ENCODE peak calls at places on chromosomes 5 and 9, in seven cellular contexts. W is K562, A is H1, L is T47D, H is SK-N-SH, N is HepG2, G is GM12878. E is an unnamed sample.

GRCh38 chr5:150609843-150610584 is 30.4 kb upstream of the SYNPO start:
- DNase-seq in W (no peak), A (no peak), L (no peak), H (no peak), N (peak; percentile 41), G (no peak), E (no peak)

GRCh38 chr5:122515709-122516431 is 203.8 kb downstream of the SNCAIP start:
- DNase-seq in W (peak; percentile 29), A (no peak), L (peak; percentile 88), H (peak; percentile 71), N (peak; percentile 56), G (no peak), E (peak; percentile 71)

GRCh38 chr5:158560170-158560569 is 539.5 kb downstream of the EBF1 start:
- DNase-seq in W (no peak), A (no peak), L (peak; percentile 68), H (no peak), N (peak; percentile 9), G (peak; percentile 80), E (no peak)

GRCh38 chr5:81787843-81788242 is 36.9 kb upstream of the SSBP2 start:
- DNase-seq in W (no peak), A (peak; percentile 54), L (peak; percentile 59), H (no peak), N (no peak), G (no peak), E (no peak)

GRCh38 chr9:114155263-114155966 is at the start of gene COL27A1:
- DNase-seq in W (peak; percentile 91), A (peak; percentile 98), L (peak; percentile 78), H (peak; percentile 97), N (peak; percentile 70), G (no peak), E (peak; percentile 19)

GRCh38 chr5:98631311-98632054 is 142.0 kb upstream of the RGMB start:
- DNase-seq in W (no peak), A (no peak), L (no peak), H (no peak), N (no peak), G (no peak), E (no peak)

GRCh38 chr9:72972636-72973035 is 19.8 kb upstream of the ALDH1A1 start:
- DNase-seq in W (no peak), A (no peak), L (no peak), H (no peak), N (no peak), G (no peak), E (no peak)

GRCh38 chr5:6175172-6175855 is 203.0 kb downstream of the MED10 start:
- DNase-seq in W (no peak), A (no peak), L (no peak), H (no peak), N (no peak), G (no peak), E (no peak)

GRCh38 chr5:159878988-159879471 is 37.3 kb upstream of the ADRA1B start:
- DNase-seq in W (peak; percentile 14), A (peak; percentile 61), L (peak; percentile 62), H (peak; percentile 44), N (peak; percentile 27), G (no peak), E (no peak)

GRCh38 chr5:59128646-59129290 is 545.9 kb downstream of the RAB3C start:
- DNase-seq in W (no peak), A (no peak), L (no peak), H (no peak), N (no peak), G (no peak), E (no peak)

GRCh38 chr5:131947445-131947844 is 2.0 kb upstream of the MEIKIN start:
- DNase-seq in W (no peak), A (no peak), L (peak; percentile 6), H (no peak), N (no peak), G (no peak), E (no peak)
- TF ChIP-seq JUND in W (no peak), A (no peak), L (no peak), H (no peak), N (no peak), G (no peak), E (no peak)

GRCh38 chr9:99391937-99392574 is 170.0 kb downstream of the SEC61B start:
- DNase-seq in W (no peak), A (no peak), L (no peak), H (no peak), N (no peak), G (no peak), E (no peak)
- TF ChIP-seq JUND in W (no peak), A (no peak), L (no peak), H (no peak), N (no peak), G (no peak), E (no peak)

GRCh38 chr5:39013938-39014337 is 60.3 kb downstream of the RICTOR start:
- DNase-seq in W (no peak), A (no peak), L (no peak), H (no peak), N (no peak), G (no peak), E (no peak)

GRCh38 chr5:39016587-39017275 is 57.5 kb downstream of the RICTOR start:
- DNase-seq in W (no peak), A (no peak), L (no peak), H (no peak), N (no peak), G (no peak), E (no peak)

GRCh38 chr5:39014544-39014943 is 59.7 kb downstream of the RICTOR start:
- DNase-seq in W (no peak), A (no peak), L (no peak), H (no peak), N (peak; percentile 6), G (no peak), E (no peak)

GRCh38 chr5:39017504-39017903 is 56.7 kb downstream of the RICTOR start:
- DNase-seq in W (no peak), A (no peak), L (no peak), H (no peak), N (no peak), G (no peak), E (no peak)

DNA sequence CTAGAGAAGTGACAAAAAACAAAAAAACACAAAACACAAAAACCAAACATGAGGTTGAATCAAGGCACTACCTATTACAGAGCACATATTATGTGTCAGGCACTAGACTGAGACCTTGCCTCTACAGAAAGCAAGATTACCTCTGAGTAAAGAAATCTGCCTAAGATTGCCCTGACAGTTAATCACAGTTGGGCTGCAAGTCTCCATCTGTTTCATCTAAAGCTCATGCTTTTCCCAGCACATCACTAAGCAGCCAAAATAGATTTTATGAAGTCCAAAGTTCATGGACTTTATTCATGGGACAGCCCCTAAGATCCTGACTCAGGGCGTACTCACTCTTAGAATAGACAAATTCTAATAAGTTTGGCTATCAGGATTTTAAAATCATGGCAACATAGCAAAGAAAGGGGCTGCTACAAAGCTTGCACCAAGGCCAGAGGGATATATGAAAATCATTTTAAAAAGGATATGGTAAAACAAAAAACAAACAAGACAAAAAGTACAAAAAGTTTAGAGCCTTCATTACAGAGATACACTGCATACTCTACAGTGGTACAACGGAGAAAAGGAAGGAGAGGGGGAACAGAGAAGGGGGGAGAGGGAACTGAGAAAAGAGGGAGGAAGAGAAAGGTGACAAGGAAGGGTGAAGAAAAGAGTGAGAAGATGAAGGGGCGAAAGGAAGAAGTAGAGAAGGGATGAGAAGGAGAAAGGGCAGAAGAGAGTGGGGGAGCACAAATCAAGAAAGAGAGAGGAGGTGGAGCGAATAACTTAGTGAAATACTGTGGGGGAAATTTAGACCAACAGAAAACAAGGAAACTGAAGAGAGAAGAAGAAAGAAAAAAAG is 58.2 kb downstream of the RICTOR start:
- DNase-seq in W (no peak), A (no peak), L (no peak), H (no peak), N (peak; percentile 14), G (no peak), E (no peak)
- TF ChIP-seq JUND in W (no peak), A (no peak), L (no peak), H (no peak), N (no peak), G (no peak), E (no peak)

DNA sequence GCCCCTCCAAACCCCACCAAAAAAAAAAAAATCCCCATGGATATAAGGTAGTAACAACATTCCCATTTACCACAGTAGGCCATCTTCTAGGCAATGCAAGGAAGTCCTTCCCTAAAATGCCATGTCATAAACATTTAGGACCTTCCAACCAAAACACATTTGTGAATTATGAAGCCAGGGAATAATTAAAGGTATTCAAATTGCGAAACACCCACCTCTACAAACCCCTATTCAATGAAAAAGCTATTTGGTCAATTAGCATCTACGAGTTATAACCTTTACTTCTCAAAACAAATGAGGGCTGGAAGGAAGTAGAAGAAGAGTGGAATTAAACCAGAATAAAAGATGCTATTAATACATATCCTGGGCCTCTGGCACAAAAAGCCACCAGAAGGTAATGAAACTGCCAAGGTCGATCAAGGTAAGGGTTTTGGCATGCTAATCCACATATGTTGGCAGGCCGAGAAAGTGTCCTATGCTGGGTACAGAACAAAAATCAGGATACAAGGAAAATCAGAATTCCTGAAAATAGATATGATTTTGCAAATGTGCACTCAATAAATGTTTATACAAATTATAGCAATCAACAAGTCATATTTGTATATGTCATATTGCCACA is 47.7 kb downstream of the MTMR12 start:
- DNase-seq in W (no peak), A (no peak), L (no peak), H (no peak), N (no peak), G (no peak), E (no peak)
- TF ChIP-seq JUND in W (no peak), A (no peak), L (no peak), H (no peak), N (no peak), G (no peak), E (no peak)

GRCh38 chr5:167906209-167906853 is 385.1 kb upstream of the WWC1 start:
- DNase-seq in W (no peak), A (no peak), L (no peak), H (no peak), N (no peak), G (no peak), E (no peak)

GRCh38 chr5:167912944-167913343 is 378.5 kb upstream of the WWC1 start:
- DNase-seq in W (no peak), A (no peak), L (no peak), H (no peak), N (no peak), G (no peak), E (no peak)

GRCh38 chr5:167903243-167903642 is 388.2 kb upstream of the WWC1 start:
- DNase-seq in W (no peak), A (no peak), L (no peak), H (no peak), N (no peak), G (no peak), E (no peak)

GRCh38 chr5:167908596-167908995 is 382.8 kb upstream of the WWC1 start:
- DNase-seq in W (no peak), A (no peak), L (peak; percentile 57), H (no peak), N (no peak), G (no peak), E (no peak)
- TF ChIP-seq JUND in W (no peak), A (no peak), L (no peak), H (no peak), N (no peak), G (no peak), E (no peak)